ENCODE peak calls at places on chromosomes 13 and 19, in eight cellular contexts. H is cardiac muscle cell; D is A549; V is neural progenitor cell; J is foreskin keratinocyte; T is breast epithelium; E is activated CD8-positive, alpha-beta T cell treated with anti-CD3 and anti-CD28 coated beads for 36 hours; B is heart right ventricle. I is an unnamed sample.

GRCh38 chr13:51225034-51225433 is 2.8 kb downstream of the FAM124A start:
- DNase-seq in V (no peak), T (no peak), B (no peak), E (no peak), J (no peak), D (no peak), H (no peak), I (no peak)

GRCh38 chr13:44052843-44053607 is 173.3 kb downstream of the LACC1 start:
- DNase-seq in V (peak), E (no peak), H (peak), B (no peak), T (no peak), D (no peak), J (no peak), I (no peak)

GRCh38 chr13:111398715-111399299 is 78.4 kb downstream of the TEX29 start:
- DNase-seq in V (no peak), T (no peak), H (no peak), D (no peak), E (no peak), B (no peak), J (no peak), I (no peak)

GRCh38 chr13:23966691-23967615 is 69.7 kb upstream of the C1QTNF9B start:
- DNase-seq in V (no peak), T (no peak), B (no peak), H (peak), D (no peak), E (peak), J (no peak), I (peak)

GRCh38 chr13:112835796-112836195 is 133.2 kb upstream of the MCF2L start:
- DNase-seq in V (no peak), T (no peak), B (no peak), H (no peak), J (no peak), D (no peak), E (no peak), I (no peak)

GRCh38 chr13:67106502-67107057 is 123.6 kb downstream of the PCDH9 start:
- DNase-seq in V (no peak), D (no peak), J (no peak), T (no peak), E (no peak), H (no peak), B (no peak), I (no peak)

GRCh38 chr13:71704650-71705049 is 162.4 kb downstream of the DACH1 start:
- DNase-seq in T (no peak), D (no peak), H (peak), V (no peak), J (no peak), E (no peak), B (no peak), I (no peak)

GRCh38 chr13:102373221-102373620 is 28.6 kb downstream of the FGF14 start:
- DNase-seq in T (no peak), E (no peak), H (no peak), J (no peak), V (no peak), D (no peak), B (no peak), I (no peak)

GRCh38 chr19:5718579-5719273 is 1.2 kb downstream of the LONP1 start:
- DNase-seq in V (no peak), E (peak), J (no peak), B (no peak), D (peak), H (peak), T (no peak), I (peak)

GRCh38 chr19:15769586-15769985 is 17.9 kb upstream of the OR10H5 start:
- DNase-seq in J (no peak), V (no peak), B (no peak), T (no peak), E (peak), H (no peak), D (no peak), I (no peak)

GRCh38 chr13:108121406-108121805 is 93.9 kb downstream of the LIG4 start:
- DNase-seq in D (no peak), B (no peak), J (no peak), H (no peak), T (no peak), E (no peak), V (no peak), I (no peak)

GRCh38 chr19:4709440-4710280 is 14.0 kb downstream of the DPP9 start:
- DNase-seq in H (no peak), E (peak), J (no peak), D (no peak), V (no peak), B (no peak), T (no peak), I (no peak)

GRCh38 chr13:31875134-31875533 is 135.8 kb downstream of the RXFP2 start:
- DNase-seq in B (no peak), H (peak), V (no peak), E (no peak), J (no peak), T (no peak), D (no peak), I (no peak)

DNA sequence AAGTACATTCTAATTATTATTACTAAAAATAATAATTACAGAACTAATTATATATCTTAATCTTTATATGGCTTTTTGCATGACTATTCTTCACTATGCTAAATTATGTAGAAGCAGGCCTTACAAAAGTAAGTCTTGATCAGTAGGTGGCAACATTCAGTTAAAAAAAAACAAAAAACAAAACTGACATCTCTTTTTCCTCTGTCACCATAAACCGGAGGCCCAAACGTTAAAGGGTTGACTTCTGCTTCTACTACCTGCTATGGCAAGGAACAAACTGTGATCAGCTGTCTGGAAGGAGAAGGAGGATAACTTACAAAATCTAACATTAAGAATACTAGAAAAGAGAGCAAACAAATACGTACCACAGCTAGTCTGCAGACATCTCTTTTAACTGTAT is 1525.6 kb downstream of the SLITRK1 start:
- DNase-seq in E (no peak), D (peak), H (peak), T (no peak), B (no peak), J (no peak), V (peak), I (no peak)
- TF ChIP-seq CTCF in E (no peak), D (no peak), H (peak), T (no peak), B (no peak), J (no peak), V (peak), I (no peak)

GRCh38 chr13:75356426-75356825 is 125.5 kb downstream of the TBC1D4 start:
- DNase-seq in H (no peak), V (no peak), E (no peak), T (no peak), J (no peak), D (no peak), B (no peak), I (no peak)

GRCh38 chr13:75355609-75356008 is 126.4 kb downstream of the TBC1D4 start:
- DNase-seq in E (no peak), J (no peak), V (no peak), T (no peak), B (no peak), H (no peak), D (no peak), I (no peak)

GRCh38 chr13:75360170-75360569 is 121.8 kb downstream of the TBC1D4 start:
- DNase-seq in B (no peak), V (no peak), H (no peak), J (no peak), D (no peak), E (no peak), T (no peak), I (no peak)

GRCh38 chr13:75359266-75359665 is 122.7 kb downstream of the TBC1D4 start:
- DNase-seq in B (no peak), J (peak), D (peak), T (no peak), H (peak), V (peak), E (no peak), I (no peak)

GRCh38 chr13:75357576-75358295 is 124.2 kb downstream of the TBC1D4 start:
- DNase-seq in T (no peak), J (peak), E (peak), D (peak), V (peak), B (no peak), H (peak), I (peak)
- TF ChIP-seq CTCF in T (peak), J (peak), E (peak), D (peak), V (peak), B (peak), H (peak), I (peak)

GRCh38 chr13:94710881-94711560 is 1.3 kb downstream of the SOX21 start:
- DNase-seq in D (peak), J (no peak), H (no peak), E (peak), B (no peak), T (no peak), V (peak), I (peak)
- TF ChIP-seq CTCF in D (peak), J (peak), H (no peak), E (no peak), B (no peak), T (no peak), V (peak), I (peak)

GRCh38 chr13:105537113-105537512 is 998.3 kb downstream of the EFNB2 start:
- DNase-seq in V (no peak), H (no peak), D (no peak), T (no peak), B (no peak), E (no peak), J (no peak), I (no peak)

GRCh38 chr13:105541565-105541964 is 993.9 kb downstream of the EFNB2 start:
- DNase-seq in H (no peak), V (no peak), T (no peak), J (no peak), E (no peak), B (no peak), D (no peak), I (no peak)

GRCh38 chr13:105543742-105544141 is 991.7 kb downstream of the EFNB2 start:
- DNase-seq in D (no peak), B (no peak), J (no peak), H (no peak), T (no peak), V (no peak), E (no peak), I (no peak)

DNA sequence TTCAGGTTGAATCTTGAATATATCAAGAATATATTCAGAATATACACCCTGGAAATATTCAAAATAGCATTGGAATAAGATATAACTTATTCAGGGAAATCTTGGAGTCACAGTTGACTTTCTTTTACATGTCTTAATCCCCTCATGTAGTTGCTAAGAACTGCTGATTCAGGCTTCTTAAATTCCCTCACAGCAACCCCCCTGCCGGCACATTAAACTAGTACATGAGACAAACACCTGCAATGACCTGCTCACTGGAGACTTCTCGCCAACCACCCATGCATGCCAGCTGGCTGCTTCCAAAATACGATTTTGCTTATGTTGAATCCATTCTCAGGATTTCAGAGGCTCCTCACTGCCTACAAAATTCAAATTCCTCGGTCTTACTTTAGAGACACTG is 997.1 kb downstream of the EFNB2 start:
- DNase-seq in E (no peak), D (no peak), H (no peak), V (peak), J (no peak), B (no peak), T (no peak), I (no peak)
- TF ChIP-seq CTCF in E (no peak), D (no peak), H (no peak), V (no peak), J (no peak), B (no peak), T (no peak), I (no peak)

GRCh38 chr19:9836021-9836420 is 903 bp downstream of the PIN1 start:
- DNase-seq in D (no peak), H (peak), T (no peak), V (no peak), J (no peak), B (no peak), E (no peak), I (no peak)
- TF ChIP-seq CTCF in D (no peak), H (no peak), T (no peak), V (no peak), J (no peak), B (no peak), E (no peak), I (no peak)

DNA sequence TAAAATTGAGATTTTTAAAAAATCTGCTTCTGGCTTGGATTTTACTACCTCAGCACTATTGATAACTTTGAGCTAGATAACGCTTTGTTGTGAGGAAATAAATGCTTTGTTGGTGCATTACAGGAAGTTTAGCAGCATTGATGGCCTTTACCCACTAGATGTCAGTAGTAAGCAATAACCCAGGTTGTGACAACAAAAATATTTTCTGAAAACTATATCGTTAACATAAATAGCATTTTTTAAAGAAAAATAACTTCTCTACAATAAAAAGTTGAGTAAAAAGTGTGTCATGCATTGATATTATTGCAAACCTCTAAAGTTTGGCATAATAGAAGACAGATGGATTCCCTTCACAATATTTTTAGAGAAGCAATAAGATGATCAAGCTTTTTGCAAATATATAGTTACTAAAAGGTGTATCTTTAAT is 1246.5 kb downstream of the UQCRFS1 start:
- DNase-seq in D (peak), V (peak), H (peak), J (no peak), E (no peak), B (no peak), T (no peak), I (no peak)
- TF ChIP-seq CTCF in D (peak), V (peak), H (peak), J (peak), E (peak), B (peak), T (peak), I (peak)

I was measured in GM10248.